ENCODE peak calls at places on chromosomes 11 and 22, in five cellular contexts. One of them, this sample, is unnamed.

GRCh38 chr22:17865183-17866055 is 91.2 kb upstream of the BID start:
- DNase-seq in HCT116: no peak
- DNase-seq in MM.1S: no peak
- DNase-seq in PC-3: no peak
- DNase-seq in GM23248: no peak
- DNase-seq in this sample: no peak

GRCh38 chr11:3030289-3031070 is 26.7 kb downstream of the CARS1 start:
- DNase-seq in PC-3: no peak
- DNase-seq in HCT116: no peak
- DNase-seq in GM23248: no peak
- DNase-seq in MM.1S: no peak
- DNase-seq in this sample: no peak

GRCh38 chr22:30305906-30306628 is 16.8 kb upstream of the CASTOR1 start:
- DNase-seq in HCT116: no peak
- DNase-seq in GM23248: peak
- DNase-seq in MM.1S: peak
- DNase-seq in PC-3: no peak
- DNase-seq in this sample: no peak

GRCh38 chr11:42077794-42078193 is 618.3 kb upstream of the LRRC4C start:
- DNase-seq in MM.1S: no peak
- DNase-seq in PC-3: no peak
- DNase-seq in HCT116: no peak
- DNase-seq in GM23248: no peak
- DNase-seq in this sample: no peak

GRCh38 chr11:17770048-17770652 is 35.6 kb downstream of the KCNC1 start:
- DNase-seq in MM.1S: no peak
- DNase-seq in HCT116: no peak
- DNase-seq in GM23248: no peak
- DNase-seq in PC-3: no peak
- DNase-seq in this sample: no peak

GRCh38 chr22:37275622-37276021 is 6.7 kb upstream of the CYTH4 start:
- DNase-seq in HCT116: no peak
- DNase-seq in MM.1S: no peak
- DNase-seq in PC-3: no peak
- DNase-seq in GM23248: no peak
- DNase-seq in this sample: no peak

GRCh38 chr11:47914743-47915142 is 65.6 kb upstream of the PTPRJ start:
- DNase-seq in MM.1S: no peak
- DNase-seq in GM23248: no peak
- DNase-seq in HCT116: no peak
- DNase-seq in PC-3: no peak
- DNase-seq in this sample: no peak

GRCh38 chr11:110000045-110000502 is 93.1 kb upstream of the ZC3H12C start:
- DNase-seq in MM.1S: no peak
- DNase-seq in GM23248: peak
- DNase-seq in HCT116: peak
- DNase-seq in PC-3: peak
- DNase-seq in this sample: no peak

GRCh38 chr22:20080445-20080775 is 369 bp downstream of the DGCR8 start:
- DNase-seq in HCT116: no peak
- DNase-seq in MM.1S: peak
- DNase-seq in PC-3: peak
- DNase-seq in GM23248: peak
- DNase-seq in this sample: peak

GRCh38 chr11:60252709-60253108 is 9.8 kb upstream of the MS4A4E start:
- DNase-seq in GM23248: no peak
- DNase-seq in MM.1S: no peak
- DNase-seq in HCT116: no peak
- DNase-seq in PC-3: no peak
- DNase-seq in this sample: no peak

GRCh38 chr11:125720781-125721180 is 25.3 kb upstream of the PATE1 start:
- DNase-seq in GM23248: peak
- DNase-seq in PC-3: peak
- DNase-seq in MM.1S: no peak
- DNase-seq in HCT116: no peak
- DNase-seq in this sample: no peak

GRCh38 chr11:120073196-120073595 is 64.7 kb downstream of the TRIM29 start:
- DNase-seq in MM.1S: no peak
- DNase-seq in GM23248: no peak
- DNase-seq in PC-3: no peak
- DNase-seq in HCT116: no peak
- DNase-seq in this sample: no peak
- TF ChIP-seq EZH2phosphoT487 in MM.1S: no peak
- TF ChIP-seq EZH2phosphoT487 in GM23248: no peak
- TF ChIP-seq EZH2phosphoT487 in PC-3: no peak
- TF ChIP-seq EZH2phosphoT487 in HCT116: no peak
- TF ChIP-seq EZH2phosphoT487 in this sample: no peak

DNA sequence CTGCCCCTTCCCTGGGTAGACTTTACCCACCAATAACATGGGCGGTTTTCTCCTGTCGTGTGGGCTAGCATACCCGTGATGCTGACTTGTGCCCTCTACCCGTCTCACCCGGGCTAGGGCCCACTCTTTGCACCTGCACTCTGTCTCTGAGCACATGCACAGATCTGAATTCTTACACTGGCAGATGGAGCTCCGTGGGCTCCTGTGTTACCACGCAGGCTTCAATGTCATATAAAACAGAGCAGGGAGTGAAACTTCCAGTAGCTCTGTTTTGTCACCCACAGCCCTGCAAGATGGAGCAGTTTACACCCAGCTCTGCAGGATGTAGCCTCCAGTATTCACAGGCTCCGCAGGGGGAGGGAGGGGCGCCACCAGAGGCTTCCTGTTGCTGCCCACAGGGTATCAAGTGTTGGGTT is 1.7 kb downstream of the DGKZ start:
- DNase-seq in GM23248: no peak
- DNase-seq in MM.1S: peak
- DNase-seq in PC-3: no peak
- DNase-seq in HCT116: no peak
- DNase-seq in this sample: no peak
- H3K9ac ChIP-seq in GM23248: no peak
- H3K9ac ChIP-seq in MM.1S: no peak
- H3K9ac ChIP-seq in PC-3: no peak
- H3K9ac ChIP-seq in HCT116: no peak
- H3K9ac ChIP-seq in this sample: no peak

GRCh38 chr11:118883368-118884071 is at the start of gene CXCR5:
- DNase-seq in GM23248: no peak
- DNase-seq in HCT116: no peak
- DNase-seq in PC-3: no peak
- DNase-seq in MM.1S: no peak
- DNase-seq in this sample: no peak

GRCh38 chr11:118882489-118882888 is 1.2 kb upstream of the CXCR5 start:
- DNase-seq in HCT116: no peak
- DNase-seq in MM.1S: no peak
- DNase-seq in PC-3: no peak
- DNase-seq in GM23248: no peak
- DNase-seq in this sample: no peak

GRCh38 chr11:118883004-118883367 is 706 bp upstream of the CXCR5 start:
- DNase-seq in GM23248: no peak
- DNase-seq in HCT116: no peak
- DNase-seq in PC-3: no peak
- DNase-seq in MM.1S: no peak
- DNase-seq in this sample: no peak

GRCh38 chr11:118878187-118878586 is 5.5 kb upstream of the CXCR5 start:
- DNase-seq in GM23248: no peak
- DNase-seq in PC-3: no peak
- DNase-seq in HCT116: no peak
- DNase-seq in MM.1S: no peak
- DNase-seq in this sample: no peak

GRCh38 chr11:118881130-118881717 is 2.5 kb upstream of the CXCR5 start:
- DNase-seq in MM.1S: no peak
- DNase-seq in PC-3: no peak
- DNase-seq in HCT116: no peak
- DNase-seq in GM23248: peak
- DNase-seq in this sample: no peak
- TF ChIP-seq EZH2phosphoT487 in MM.1S: no peak
- TF ChIP-seq EZH2phosphoT487 in PC-3: no peak
- TF ChIP-seq EZH2phosphoT487 in HCT116: no peak
- TF ChIP-seq EZH2phosphoT487 in GM23248: no peak
- TF ChIP-seq EZH2phosphoT487 in this sample: no peak

GRCh38 chr11:26901162-26901561 is 92.8 kb upstream of the FIBIN start:
- DNase-seq in HCT116: no peak
- DNase-seq in PC-3: no peak
- DNase-seq in MM.1S: no peak
- DNase-seq in GM23248: no peak
- DNase-seq in this sample: no peak

GRCh38 chr11:26891501-26891900 is 102.4 kb upstream of the FIBIN start:
- DNase-seq in PC-3: no peak
- DNase-seq in HCT116: no peak
- DNase-seq in MM.1S: peak
- DNase-seq in GM23248: no peak
- DNase-seq in this sample: no peak

DNA sequence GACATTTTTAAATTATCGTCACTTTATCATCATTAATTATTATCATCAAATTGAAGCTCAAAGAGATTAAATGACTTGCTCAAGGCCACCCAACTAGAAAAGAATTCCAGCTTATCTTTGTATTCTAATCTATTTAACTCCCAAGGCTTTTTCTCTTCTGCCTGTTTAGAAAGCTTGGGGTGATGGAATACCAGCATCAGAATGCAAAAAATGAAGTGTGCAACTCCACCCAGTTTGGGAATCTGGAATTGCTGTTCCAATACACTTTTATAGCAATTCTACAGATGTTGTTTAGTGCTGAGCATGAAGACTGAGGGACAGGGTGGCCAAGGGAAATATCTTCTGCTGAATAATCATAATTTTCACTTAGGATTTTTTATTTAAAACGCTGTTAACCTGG is 97.2 kb upstream of the FIBIN start:
- DNase-seq in PC-3: no peak
- DNase-seq in GM23248: peak
- DNase-seq in MM.1S: no peak
- DNase-seq in HCT116: no peak
- DNase-seq in this sample: no peak
- H3K9ac ChIP-seq in PC-3: no peak
- H3K9ac ChIP-seq in GM23248: no peak
- H3K9ac ChIP-seq in MM.1S: no peak
- H3K9ac ChIP-seq in HCT116: no peak
- H3K9ac ChIP-seq in this sample: no peak

GRCh38 chr11:133326332-133326731 is 206.0 kb downstream of the OPCML start:
- DNase-seq in MM.1S: no peak
- DNase-seq in HCT116: no peak
- DNase-seq in PC-3: no peak
- DNase-seq in GM23248: no peak
- DNase-seq in this sample: no peak

GRCh38 chr11:133326849-133327248 is 205.5 kb downstream of the OPCML start:
- DNase-seq in PC-3: no peak
- DNase-seq in HCT116: no peak
- DNase-seq in GM23248: no peak
- DNase-seq in MM.1S: no peak
- DNase-seq in this sample: no peak

DNA sequence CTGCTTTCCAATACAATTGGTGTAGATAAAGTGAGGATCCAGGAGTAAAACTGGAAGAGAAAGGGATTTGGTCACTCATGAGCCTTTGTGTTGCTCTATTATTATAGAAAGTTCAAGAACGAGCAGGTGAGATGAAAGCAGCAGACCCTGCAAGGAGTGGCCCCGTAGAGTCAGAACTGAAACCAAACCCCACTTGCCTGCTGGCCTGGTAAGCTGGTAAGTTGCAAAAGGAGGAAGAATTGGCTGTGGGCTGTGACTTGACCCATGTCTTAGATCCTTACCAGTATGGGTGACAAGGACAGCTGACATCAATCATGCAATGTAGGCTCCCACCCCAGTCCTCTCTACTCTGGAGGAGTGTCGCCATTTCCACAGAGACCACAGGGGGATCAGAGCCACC is 201.3 kb downstream of the OPCML start:
- DNase-seq in HCT116: no peak
- DNase-seq in GM23248: no peak
- DNase-seq in MM.1S: no peak
- DNase-seq in PC-3: no peak
- DNase-seq in this sample: no peak
- TF ChIP-seq EZH2phosphoT487 in HCT116: no peak
- TF ChIP-seq EZH2phosphoT487 in GM23248: no peak
- TF ChIP-seq EZH2phosphoT487 in MM.1S: no peak
- TF ChIP-seq EZH2phosphoT487 in PC-3: no peak
- TF ChIP-seq EZH2phosphoT487 in this sample: no peak

GRCh38 chr11:72069200-72069599 is 11.1 kb downstream of the NUMA1 start:
- DNase-seq in MM.1S: no peak
- DNase-seq in PC-3: no peak
- DNase-seq in GM23248: peak
- DNase-seq in HCT116: no peak
- DNase-seq in this sample: no peak

GRCh38 chr11:72066855-72067254 is 13.5 kb downstream of the NUMA1 start:
- DNase-seq in PC-3: no peak
- DNase-seq in GM23248: peak
- DNase-seq in MM.1S: no peak
- DNase-seq in HCT116: no peak
- DNase-seq in this sample: no peak

GRCh38 chr11:72069787-72070251 is 10.5 kb downstream of the NUMA1 start:
- DNase-seq in HCT116: peak
- DNase-seq in GM23248: peak
- DNase-seq in PC-3: peak
- DNase-seq in MM.1S: peak
- DNase-seq in this sample: peak

GRCh38 chr11:72067266-72067665 is 13.1 kb downstream of the NUMA1 start:
- DNase-seq in HCT116: no peak
- DNase-seq in GM23248: no peak
- DNase-seq in MM.1S: no peak
- DNase-seq in PC-3: no peak
- DNase-seq in this sample: no peak

DNA sequence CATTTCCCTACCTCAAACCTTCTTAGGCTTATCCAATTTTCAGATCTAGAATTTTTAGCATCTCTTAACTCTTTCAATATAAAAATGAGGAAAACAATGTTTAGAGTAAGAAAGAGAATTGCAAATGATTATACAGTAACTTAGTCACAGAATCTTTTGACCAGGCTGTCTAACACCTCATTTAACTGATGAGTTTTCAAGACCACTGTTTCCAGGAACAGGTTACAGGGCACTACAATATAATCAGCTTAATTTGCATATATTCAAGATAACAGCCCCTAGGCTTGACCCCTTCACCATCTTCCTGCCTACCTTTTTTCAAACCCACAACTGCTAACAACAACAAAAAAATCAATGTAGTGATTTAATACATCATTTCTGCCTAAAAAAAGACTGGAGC is 12.7 kb downstream of the NUMA1 start:
- DNase-seq in MM.1S: no peak
- DNase-seq in PC-3: no peak
- DNase-seq in HCT116: no peak
- DNase-seq in GM23248: no peak
- DNase-seq in this sample: no peak
- H3K9ac ChIP-seq in MM.1S: no peak
- H3K9ac ChIP-seq in PC-3: no peak
- H3K9ac ChIP-seq in HCT116: no peak
- H3K9ac ChIP-seq in GM23248: no peak
- H3K9ac ChIP-seq in this sample: no peak

DNA sequence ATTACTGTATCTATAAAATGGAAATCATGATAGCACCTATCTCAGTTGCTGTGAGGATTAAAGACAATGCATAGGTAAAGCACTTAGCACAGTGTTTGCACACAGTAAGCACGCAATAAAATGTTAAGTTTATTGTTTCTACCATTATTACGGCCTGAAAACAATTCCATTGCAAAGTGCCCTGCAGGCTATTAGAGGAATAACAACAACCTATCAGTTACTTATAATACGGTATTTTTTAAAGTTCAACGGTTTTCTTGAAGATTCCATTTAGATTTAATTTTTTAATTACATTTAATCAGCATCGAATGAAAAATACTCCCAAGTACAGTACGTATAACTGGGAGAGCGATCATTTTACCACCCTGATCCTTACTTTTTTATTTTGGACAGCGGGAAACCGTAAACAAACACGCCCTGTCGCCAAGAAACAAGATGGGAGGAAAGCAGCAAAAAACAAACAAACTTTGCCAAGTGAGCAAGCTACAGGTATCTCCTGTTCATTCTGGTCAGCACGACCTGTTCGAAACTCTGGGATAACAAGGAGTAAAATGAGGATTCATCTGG is 892 bp downstream of the SLC36A4 start:
- DNase-seq in GM23248: peak
- DNase-seq in MM.1S: no peak
- DNase-seq in PC-3: peak
- DNase-seq in HCT116: peak
- DNase-seq in this sample: no peak
- TF ChIP-seq EZH2phosphoT487 in GM23248: no peak
- TF ChIP-seq EZH2phosphoT487 in MM.1S: no peak
- TF ChIP-seq EZH2phosphoT487 in PC-3: no peak
- TF ChIP-seq EZH2phosphoT487 in HCT116: no peak
- TF ChIP-seq EZH2phosphoT487 in this sample: no peak

This sample was measured in neural progenitor cell.